ENCODE peak calls at places on chromosomes 7 and 10, in six cellular contexts. O, W, B, T, S and L are unnamed samples.

GRCh38 chr10:73590881-73591577 is at the start of gene USP54:
- DNase-seq in S (peak; percentile 59), B (peak; percentile 95), W (peak; percentile 28), O (no peak), T (peak; percentile 76), L (no peak)

GRCh38 chr7:87420173-87420572 is 55.3 kb downstream of the ABCB4 start:
- DNase-seq in B (no peak), O (no peak), S (no peak), T (no peak), W (no peak), L (no peak)

GRCh38 chr7:79790863-79791262 is 337.4 kb upstream of the MAGI2 start:
- DNase-seq in W (no peak), B (peak; percentile 13), S (no peak), O (no peak), T (no peak), L (no peak)

GRCh38 chr7:126303926-126304325 is 948.8 kb downstream of the GRM8 start:
- DNase-seq in B (no peak), T (no peak), O (no peak), S (no peak), W (no peak), L (no peak)

GRCh38 chr7:29609162-29610030 is 45.8 kb downstream of the PRR15 start:
- DNase-seq in T (peak; percentile 70), O (peak; percentile 38), B (peak; percentile 88), S (no peak), W (peak; percentile 77), L (no peak)

GRCh38 chr7:42692609-42693008 is 219.3 kb downstream of the C7orf25 start:
- DNase-seq in O (no peak), T (no peak), W (no peak), S (no peak), B (peak; percentile 22), L (no peak)

GRCh38 chr10:124417846-124418725 is 637 bp downstream of the OAT start:
- DNase-seq in T (peak; percentile 70), O (peak; percentile 24), W (peak; percentile 51), S (no peak), B (peak; percentile 25), L (peak; percentile 65)

GRCh38 chr7:23212395-23212794 is 30.5 kb downstream of the NUP42 start:
- DNase-seq in B (no peak), T (no peak), O (no peak), W (no peak), S (no peak), L (no peak)

GRCh38 chr10:3452683-3453388 is 280.3 kb upstream of the PITRM1 start:
- DNase-seq in B (peak; percentile 38), O (no peak), T (no peak), W (peak; percentile 38), S (no peak), L (no peak)